ENCODE peak calls at places on chromosome 1, in five cellular contexts. One of them, this sample, is unnamed.

GRCh38 chr1:218660678-218661053 is 315.5 kb downstream of the TGFB2 start:
- DNase-seq in transverse colon: no peak
- DNase-seq in tibial nerve: no peak
- DNase-seq in H1: no peak
- DNase-seq in A549: peak; percentile 61
- DNase-seq in this sample: no peak

GRCh38 chr1:32962248-32962896 is 2.2 kb downstream of the RNF19B start:
- DNase-seq in H1: no peak
- DNase-seq in A549: no peak
- DNase-seq in tibial nerve: no peak
- DNase-seq in transverse colon: no peak
- DNase-seq in this sample: no peak

GRCh38 chr1:24641646-24642151 is 1.4 kb upstream of the SRRM1 start:
- DNase-seq in transverse colon: peak; percentile 43
- DNase-seq in H1: no peak
- DNase-seq in tibial nerve: no peak
- DNase-seq in A549: no peak
- DNase-seq in this sample: peak; percentile 79

GRCh38 chr1:150469291-150469690 is 17.9 kb upstream of the TARS2 start:
- DNase-seq in tibial nerve: no peak
- DNase-seq in transverse colon: no peak
- DNase-seq in A549: no peak
- DNase-seq in H1: no peak
- DNase-seq in this sample: no peak

GRCh38 chr1:235624751-235625192 is 24.8 kb downstream of the GNG4 start:
- DNase-seq in transverse colon: no peak
- DNase-seq in tibial nerve: no peak
- DNase-seq in H1: no peak
- DNase-seq in A549: no peak
- DNase-seq in this sample: no peak

GRCh38 chr1:24981632-24982007 is 51.5 kb upstream of the RUNX3 start:
- DNase-seq in A549: no peak
- DNase-seq in transverse colon: no peak
- DNase-seq in tibial nerve: no peak
- DNase-seq in H1: no peak
- DNase-seq in this sample: no peak

GRCh38 chr1:226973898-226974543 is 33.9 kb downstream of the COQ8A start:
- DNase-seq in H1: no peak
- DNase-seq in tibial nerve: no peak
- DNase-seq in A549: no peak
- DNase-seq in transverse colon: peak; percentile 33
- DNase-seq in this sample: peak; percentile 91

GRCh38 chr1:14634497-14634896 is 36.0 kb downstream of the KAZN start:
- DNase-seq in A549: no peak
- DNase-seq in tibial nerve: no peak
- DNase-seq in transverse colon: no peak
- DNase-seq in H1: no peak
- DNase-seq in this sample: no peak

GRCh38 chr1:20486457-20487235 is 636 bp upstream of the CAMK2N1 start:
- DNase-seq in H1: peak; percentile 88
- DNase-seq in A549: peak; percentile 75
- DNase-seq in transverse colon: peak; percentile 91
- DNase-seq in tibial nerve: no peak
- DNase-seq in this sample: peak; percentile 95

GRCh38 chr1:208141793-208142192 is 102.4 kb downstream of the PLXNA2 start:
- DNase-seq in tibial nerve: no peak
- DNase-seq in A549: no peak
- DNase-seq in transverse colon: peak; percentile 58
- DNase-seq in H1: no peak
- DNase-seq in this sample: peak; percentile 92

GRCh38 chr1:202270871-202271326 is 70.8 kb downstream of the UBE2T start:
- DNase-seq in H1: peak; percentile 41
- DNase-seq in tibial nerve: no peak
- DNase-seq in A549: no peak
- DNase-seq in transverse colon: no peak
- DNase-seq in this sample: no peak

GRCh38 chr1:224357626-224358124 is 996 bp downstream of the CNIH4 start:
- DNase-seq in transverse colon: no peak
- DNase-seq in H1: no peak
- DNase-seq in A549: peak; percentile 29
- DNase-seq in tibial nerve: no peak
- DNase-seq in this sample: no peak

GRCh38 chr1:17404820-17405219 is 32.8 kb downstream of the PADI6 start:
- DNase-seq in transverse colon: no peak
- DNase-seq in A549: no peak
- DNase-seq in tibial nerve: no peak
- DNase-seq in H1: no peak
- DNase-seq in this sample: no peak

GRCh38 chr1:184535191-184535970 is 148.6 kb downstream of the C1orf21 start:
- DNase-seq in A549: no peak
- DNase-seq in transverse colon: no peak
- DNase-seq in H1: no peak
- DNase-seq in tibial nerve: no peak
- DNase-seq in this sample: no peak

GRCh38 chr1:7042322-7043231 is 257.3 kb downstream of the CAMTA1 start:
- DNase-seq in tibial nerve: no peak
- DNase-seq in H1: peak; percentile 56
- DNase-seq in A549: peak; percentile 48
- DNase-seq in transverse colon: no peak
- DNase-seq in this sample: no peak

GRCh38 chr1:143735764-143736461 is 235.9 kb downstream of the FAM72C start:
- DNase-seq in tibial nerve: no peak
- DNase-seq in H1: peak; percentile 64
- DNase-seq in A549: peak; percentile 90
- DNase-seq in transverse colon: no peak
- DNase-seq in this sample: no peak

GRCh38 chr1:58316141-58316540 is 230.4 kb downstream of the OMA1 start:
- DNase-seq in H1: no peak
- DNase-seq in transverse colon: no peak
- DNase-seq in A549: no peak
- DNase-seq in tibial nerve: no peak
- DNase-seq in this sample: no peak

GRCh38 chr1:200610846-200611245 is 9.7 kb downstream of the KIF14 start:
- DNase-seq in A549: no peak
- DNase-seq in transverse colon: no peak
- DNase-seq in tibial nerve: no peak
- DNase-seq in H1: no peak
- DNase-seq in this sample: no peak

GRCh38 chr1:44038876-44039657 is 7.8 kb upstream of the SLC6A9 start:
- DNase-seq in A549: no peak
- DNase-seq in H1: no peak
- DNase-seq in transverse colon: no peak
- DNase-seq in tibial nerve: no peak
- DNase-seq in this sample: no peak

GRCh38 chr1:192771341-192771740 is 37.5 kb upstream of the RGS2 start:
- DNase-seq in transverse colon: no peak
- DNase-seq in tibial nerve: no peak
- DNase-seq in H1: no peak
- DNase-seq in A549: no peak
- DNase-seq in this sample: no peak

GRCh38 chr1:246417152-246417812 is 89.8 kb downstream of the SMYD3 start:
- DNase-seq in A549: peak; percentile 7
- DNase-seq in transverse colon: no peak
- DNase-seq in H1: no peak
- DNase-seq in tibial nerve: no peak
- DNase-seq in this sample: no peak

GRCh38 chr1:93708734-93709481 is 27.3 kb upstream of the BCAR3 start:
- DNase-seq in A549: no peak
- DNase-seq in H1: no peak
- DNase-seq in tibial nerve: no peak
- DNase-seq in transverse colon: no peak
- DNase-seq in this sample: no peak

GRCh38 chr1:231828182-231828920 is 201.8 kb downstream of the DISC1 start:
- DNase-seq in tibial nerve: no peak
- DNase-seq in transverse colon: no peak
- DNase-seq in A549: peak; percentile 92
- DNase-seq in H1: no peak
- DNase-seq in this sample: no peak

GRCh38 chr1:155227261-155228095 is 19.0 kb downstream of the MTX1 start:
- DNase-seq in transverse colon: peak; percentile 99
- DNase-seq in H1: peak; percentile 96
- DNase-seq in tibial nerve: peak; percentile 99
- DNase-seq in A549: peak; percentile 99
- DNase-seq in this sample: peak; percentile 99
- TF ChIP-seq POLR2A in transverse colon: peak; percentile 76
- TF ChIP-seq POLR2A in H1: peak; percentile 91
- TF ChIP-seq POLR2A in tibial nerve: peak; percentile 19
- TF ChIP-seq POLR2A in A549: peak; percentile 82
- TF ChIP-seq POLR2A in this sample: peak; percentile 46

DNA sequence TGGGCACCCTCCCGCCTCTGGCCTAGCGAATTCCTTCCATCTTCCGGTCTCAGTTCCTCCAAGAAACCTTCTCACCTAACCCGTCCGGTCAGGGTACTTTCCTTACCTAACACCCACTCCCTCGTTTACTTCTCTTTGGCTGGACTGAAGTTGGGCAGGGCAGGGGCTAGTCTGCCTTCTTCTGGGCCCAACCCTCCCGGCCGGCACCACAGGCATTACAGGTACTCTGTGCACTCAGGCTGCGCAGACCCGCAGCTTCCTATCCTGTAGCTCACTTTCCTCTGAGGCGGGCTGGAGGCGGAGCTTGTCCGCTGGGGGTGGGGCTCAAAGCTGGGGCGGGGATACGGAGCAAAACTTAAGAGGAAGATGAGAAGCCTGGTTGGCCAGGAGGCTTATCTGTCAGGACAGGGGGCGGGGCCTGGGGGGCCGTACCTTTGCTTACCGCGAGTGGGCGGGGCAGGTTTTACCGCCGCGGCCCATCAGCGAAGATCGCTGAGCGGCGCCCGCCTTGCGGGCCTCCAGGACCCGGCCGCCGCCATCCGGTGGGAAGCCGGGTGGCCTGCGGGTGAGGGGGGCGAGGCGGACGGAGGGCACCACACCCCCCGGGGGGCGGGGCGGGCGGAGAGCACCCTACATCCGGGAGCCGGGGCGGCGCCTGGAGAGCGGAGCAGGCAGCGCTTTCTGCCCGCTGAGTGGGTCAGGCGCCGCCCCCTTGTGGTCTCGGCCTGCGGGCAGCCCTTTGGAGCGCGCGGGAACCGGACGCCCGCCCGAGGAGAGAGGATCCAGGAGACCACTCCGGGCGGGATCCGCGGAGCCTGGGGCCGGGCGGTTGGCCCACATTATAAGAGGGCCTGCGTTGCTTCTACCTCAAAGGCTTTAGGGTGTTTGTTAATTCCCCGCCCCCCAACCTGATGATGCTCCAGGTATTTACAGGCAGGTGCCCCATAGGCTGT is 31.9 kb downstream of the ZNF648 start:
- DNase-seq in H1: peak; percentile 99
- DNase-seq in A549: peak; percentile 96
- DNase-seq in transverse colon: peak; percentile 99
- DNase-seq in tibial nerve: peak; percentile 95
- DNase-seq in this sample: peak; percentile 98
- H3K27ac ChIP-seq in H1: peak overlapping the region; percentile 61
- H3K27ac ChIP-seq in A549: peak overlapping the region; percentile 87
- H3K27ac ChIP-seq in transverse colon: peak overlapping the region; percentile 92
- H3K27ac ChIP-seq in tibial nerve: peak overlapping the region; percentile 88
- H3K27ac ChIP-seq in this sample: peak overlapping the region; percentile 83

GRCh38 chr1:53771648-53772047 is 32.7 kb upstream of the GLIS1 start:
- DNase-seq in transverse colon: no peak
- DNase-seq in H1: no peak
- DNase-seq in A549: no peak
- DNase-seq in tibial nerve: no peak
- DNase-seq in this sample: no peak

GRCh38 chr1:53769184-53769583 is 30.2 kb upstream of the GLIS1 start:
- DNase-seq in H1: no peak
- DNase-seq in transverse colon: no peak
- DNase-seq in tibial nerve: no peak
- DNase-seq in A549: no peak
- DNase-seq in this sample: no peak

GRCh38 chr1:53766194-53766748 is 27.3 kb upstream of the GLIS1 start:
- DNase-seq in transverse colon: no peak
- DNase-seq in tibial nerve: no peak
- DNase-seq in A549: no peak
- DNase-seq in H1: no peak
- DNase-seq in this sample: no peak

GRCh38 chr1:53766766-53767409 is 27.9 kb upstream of the GLIS1 start:
- DNase-seq in tibial nerve: no peak
- DNase-seq in A549: no peak
- DNase-seq in H1: no peak
- DNase-seq in transverse colon: no peak
- DNase-seq in this sample: no peak

GRCh38 chr1:53769780-53770179 is 30.8 kb upstream of the GLIS1 start:
- DNase-seq in H1: no peak
- DNase-seq in transverse colon: no peak
- DNase-seq in A549: no peak
- DNase-seq in tibial nerve: no peak
- DNase-seq in this sample: no peak
- TF ChIP-seq EP300 in H1: no peak
- TF ChIP-seq EP300 in transverse colon: no peak
- TF ChIP-seq EP300 in A549: no peak
- TF ChIP-seq EP300 in tibial nerve: no peak
- TF ChIP-seq EP300 in this sample: no peak

GRCh38 chr1:245045087-245045881 is 109.5 kb upstream of the KIF26B start:
- DNase-seq in H1: no peak
- DNase-seq in tibial nerve: no peak
- DNase-seq in A549: peak; percentile 85
- DNase-seq in transverse colon: peak; percentile 75
- DNase-seq in this sample: no peak
- TF ChIP-seq POLR2A in H1: no peak
- TF ChIP-seq POLR2A in tibial nerve: no peak
- TF ChIP-seq POLR2A in A549: no peak
- TF ChIP-seq POLR2A in transverse colon: peak; percentile 32
- TF ChIP-seq POLR2A in this sample: no peak

DNA sequence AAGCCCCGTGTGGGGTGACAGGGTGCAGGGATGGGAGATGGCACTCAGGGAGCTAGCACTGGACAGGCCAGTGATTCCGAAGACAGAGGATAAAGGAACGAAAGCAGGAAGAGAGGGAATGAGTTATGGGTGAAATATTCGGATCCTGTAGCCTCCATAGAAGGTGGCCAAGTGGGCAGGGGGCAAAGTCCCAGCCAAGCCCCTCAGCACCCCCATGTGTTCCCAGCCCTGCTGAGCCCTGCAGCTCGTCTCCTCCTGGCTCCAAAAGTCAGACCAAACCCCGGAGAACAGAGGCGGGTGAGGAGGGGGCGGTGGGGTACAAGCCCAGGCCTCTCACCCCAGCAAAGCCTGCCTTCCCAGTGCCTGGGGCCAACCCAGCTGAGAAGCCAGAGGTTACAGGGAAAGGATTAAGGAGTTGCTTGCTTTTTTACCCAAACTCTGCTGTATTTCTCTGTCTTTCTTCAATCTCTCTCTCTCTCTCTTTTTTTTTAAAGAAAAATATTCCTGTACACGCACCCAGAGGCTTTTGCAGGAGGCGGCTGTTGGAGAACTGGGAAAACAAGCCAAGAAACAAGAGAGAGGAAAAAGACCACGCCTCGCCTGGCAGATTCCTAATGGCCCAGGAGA is 14.1 kb upstream of the WASF2 start:
- DNase-seq in tibial nerve: no peak
- DNase-seq in A549: no peak
- DNase-seq in H1: no peak
- DNase-seq in transverse colon: no peak
- DNase-seq in this sample: no peak
- H3K27ac ChIP-seq in tibial nerve: peak overlapping the region; percentile 93
- H3K27ac ChIP-seq in A549: peak overlapping the region; percentile 77
- H3K27ac ChIP-seq in H1: peak overlapping the region; percentile 2
- H3K27ac ChIP-seq in transverse colon: peak overlapping the region; percentile 78
- H3K27ac ChIP-seq in this sample: peak overlapping the region; percentile 95

This sample was measured in sigmoid colon.